ENCODE peak calls at places on chromosomes 1 and 21, in ten cellular contexts. D is neural progenitor cell, G is PC-3, F is GM23248, K is colonic mucosa, X is IMR-90, Z is mammary epithelial cell, Q is kidney, B is endodermal cell, C is fibroblast of lung. M is an unnamed sample.

GRCh38 chr1:160108888-160109662 is 6.5 kb upstream of the ATP1A2 start:
- DNase-seq in B (peak; percentile 79), C (peak; percentile 33), Q (no peak), D (peak; percentile 80), G (peak; percentile 73), F (peak; percentile 78), X (peak; percentile 52), K (no peak), Z (no peak), M (peak; percentile 22)

GRCh38 chr1:164803366-164803765 is 244.4 kb downstream of the PBX1 start:
- DNase-seq in F (no peak), G (no peak), D (no peak), Q (no peak), B (no peak), C (peak; percentile 84), X (no peak), K (no peak), Z (no peak), M (peak; percentile 82)

GRCh38 chr1:217336724-217337123 is 294.2 kb downstream of the GPATCH2 start:
- DNase-seq in C (no peak), Q (no peak), D (no peak), B (no peak), X (no peak), K (no peak), G (no peak), Z (no peak), F (no peak), M (no peak)

GRCh38 chr1:88595355-88595754 is 88.7 kb upstream of the PKN2 start:
- DNase-seq in B (no peak), K (no peak), F (peak; percentile 65), X (peak; percentile 57), G (peak; percentile 74), C (peak; percentile 29), Q (no peak), Z (peak; percentile 62), D (no peak), M (peak; percentile 20)

GRCh38 chr1:214453109-214453722 is 98.2 kb downstream of the PTPN14 start:
- DNase-seq in Z (peak; percentile 58), F (peak; percentile 69), K (no peak), X (peak; percentile 72), G (peak; percentile 66), C (peak; percentile 83), D (no peak), B (no peak), Q (no peak), M (peak; percentile 73)

GRCh38 chr21:44760376-44760775 is 41.2 kb downstream of the UBE2G2 start:
- DNase-seq in G (no peak), B (peak; percentile 37), K (no peak), F (no peak), X (no peak), Z (no peak), C (no peak), D (no peak), Q (no peak), M (no peak)

GRCh38 chr1:155643230-155643629 is 33.2 kb downstream of the MSTO1 start:
- DNase-seq in X (no peak), C (no peak), G (no peak), Q (no peak), Z (no peak), F (no peak), K (no peak), D (no peak), B (no peak), M (no peak)

GRCh38 chr1:69743146-69743545 is 175.4 kb downstream of the LRRC7 start:
- DNase-seq in B (no peak), D (no peak), C (no peak), K (no peak), F (no peak), Q (no peak), X (no peak), G (no peak), Z (no peak), M (no peak)

GRCh38 chr1:209199371-209199770 is 384.1 kb upstream of the CAMK1G start:
- DNase-seq in Q (no peak), F (no peak), D (peak; percentile 13), C (no peak), K (no peak), X (no peak), G (no peak), B (peak; percentile 54), Z (no peak), M (no peak)
- H3K4me3 ChIP-seq in Q (no peak overlapping the region), F (no peak overlapping the region), D (peak overlapping the region; percentile 19), C (no peak overlapping the region), K (no peak overlapping the region), X (no peak overlapping the region), G (no peak overlapping the region), B (no peak overlapping the region), Z (no peak overlapping the region), M (no peak overlapping the region)

GRCh38 chr21:33039542-33039941 is 13.8 kb downstream of the OLIG2 start:
- DNase-seq in G (no peak), Z (no peak), B (no peak), X (no peak), D (peak; percentile 52), C (no peak), Q (no peak), F (no peak), K (no peak), M (no peak)

GRCh38 chr21:33033094-33033951 is 7.6 kb downstream of the OLIG2 start:
- DNase-seq in C (no peak), X (no peak), Z (no peak), F (no peak), Q (peak; percentile 66), D (peak; percentile 44), B (peak; percentile 65), K (no peak), G (no peak), M (no peak)

GRCh38 chr21:33035147-33035546 is 9.4 kb downstream of the OLIG2 start:
- DNase-seq in K (no peak), F (no peak), C (no peak), G (no peak), B (no peak), D (no peak), Q (no peak), X (no peak), Z (no peak), M (no peak)

GRCh38 chr21:33033961-33034413 is 8.3 kb downstream of the OLIG2 start:
- DNase-seq in F (no peak), K (no peak), B (no peak), Q (no peak), G (no peak), C (no peak), Z (no peak), X (no peak), D (no peak), M (no peak)

DNA sequence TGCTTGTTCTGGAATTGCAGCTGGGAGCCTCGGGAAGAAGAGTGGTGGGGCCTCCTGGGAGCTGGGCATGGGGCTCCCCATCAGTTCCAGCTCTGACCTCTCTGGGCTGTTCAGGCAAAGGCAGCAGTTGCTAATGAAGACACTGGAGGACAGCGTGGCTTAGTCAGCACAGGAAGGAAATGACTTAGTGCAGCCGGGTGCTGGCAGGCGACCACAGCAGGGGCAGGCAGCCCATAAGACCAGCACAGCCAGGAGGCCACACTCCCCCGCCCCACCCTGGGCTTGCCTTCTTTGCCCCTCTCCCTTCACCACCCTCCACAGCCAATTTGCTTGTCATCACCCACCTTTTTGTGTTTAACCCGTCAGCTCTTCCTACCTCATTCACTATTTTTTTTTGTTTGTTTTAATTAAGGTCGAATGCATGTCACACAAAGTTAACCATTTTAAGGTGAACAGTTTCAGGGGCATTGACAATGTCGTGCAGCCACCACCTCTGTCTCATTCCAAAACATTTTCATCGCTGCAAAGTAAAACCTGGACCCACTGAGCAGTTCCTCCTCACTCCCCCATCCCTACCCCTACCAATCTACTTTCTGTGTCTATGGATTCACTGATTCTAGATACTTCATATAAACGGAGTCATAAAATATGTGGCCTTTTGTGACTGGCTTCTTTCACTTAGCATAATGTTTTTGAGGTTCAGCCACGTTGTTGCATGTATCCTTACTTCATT is 10.9 kb downstream of the OLIG2 start:
- DNase-seq in K (no peak), Z (no peak), Q (peak; percentile 62), C (peak; percentile 75), F (peak; percentile 82), D (no peak), B (peak; percentile 63), X (peak; percentile 71), G (peak; percentile 57), M (peak; percentile 63)
- H3K27ac ChIP-seq in K (no peak overlapping the region), Z (no peak overlapping the region), Q (no peak overlapping the region), C (no peak overlapping the region), F (no peak overlapping the region), D (no peak overlapping the region), B (no peak overlapping the region), X (no peak overlapping the region), G (no peak overlapping the region), M (no peak overlapping the region)

GRCh38 chr1:209840611-209841010 is 12.8 kb downstream of the UTP25 start:
- DNase-seq in D (no peak), K (no peak), G (no peak), B (no peak), Q (no peak), Z (no peak), X (no peak), F (peak; percentile 45), C (peak; percentile 52), M (no peak)

GRCh38 chr1:209835782-209836298 is 8.1 kb downstream of the UTP25 start:
- DNase-seq in X (peak; percentile 67), Q (no peak), G (no peak), F (peak; percentile 76), C (peak; percentile 75), K (no peak), D (no peak), Z (no peak), B (no peak), M (peak; percentile 61)

GRCh38 chr1:209837671-209838070 is 9.9 kb downstream of the UTP25 start:
- DNase-seq in Z (no peak), G (no peak), Q (no peak), D (no peak), X (no peak), C (no peak), B (no peak), F (no peak), K (no peak), M (no peak)

GRCh38 chr1:209839875-209840491 is 12.2 kb downstream of the UTP25 start:
- DNase-seq in G (peak; percentile 96), Q (no peak), K (no peak), Z (peak; percentile 95), B (no peak), D (no peak), F (peak; percentile 94), X (peak; percentile 98), C (peak; percentile 98), M (peak; percentile 97)

DNA sequence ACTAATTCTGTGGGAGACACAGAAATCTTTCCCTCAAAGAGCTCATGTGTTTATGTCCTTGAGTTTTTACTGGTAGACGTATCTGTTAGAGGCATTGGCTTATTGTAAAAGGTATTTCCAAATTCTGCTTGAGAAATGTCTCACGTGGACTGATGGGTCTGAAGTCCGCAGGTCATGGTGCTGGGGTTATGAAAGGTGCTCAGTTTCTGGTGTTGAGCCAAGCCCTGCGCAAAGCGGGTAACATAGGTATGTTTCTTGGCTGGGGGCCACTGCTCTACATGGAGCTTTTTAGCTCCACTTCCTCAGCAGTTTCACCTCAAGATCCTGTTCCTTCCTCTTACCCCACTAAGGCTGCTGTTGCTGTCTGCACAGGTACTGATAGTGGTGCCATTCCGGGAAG is 10.8 kb downstream of the UTP25 start:
- DNase-seq in F (no peak), Z (no peak), G (no peak), B (no peak), Q (no peak), D (no peak), C (no peak), K (no peak), X (no peak), M (no peak)
- H3K9ac ChIP-seq in F (no peak overlapping the region), Z (no peak overlapping the region), G (no peak overlapping the region), B (no peak overlapping the region), Q (no peak overlapping the region), D (no peak overlapping the region), C (no peak overlapping the region), K (no peak overlapping the region), X (no peak overlapping the region), M (no peak overlapping the region)

DNA sequence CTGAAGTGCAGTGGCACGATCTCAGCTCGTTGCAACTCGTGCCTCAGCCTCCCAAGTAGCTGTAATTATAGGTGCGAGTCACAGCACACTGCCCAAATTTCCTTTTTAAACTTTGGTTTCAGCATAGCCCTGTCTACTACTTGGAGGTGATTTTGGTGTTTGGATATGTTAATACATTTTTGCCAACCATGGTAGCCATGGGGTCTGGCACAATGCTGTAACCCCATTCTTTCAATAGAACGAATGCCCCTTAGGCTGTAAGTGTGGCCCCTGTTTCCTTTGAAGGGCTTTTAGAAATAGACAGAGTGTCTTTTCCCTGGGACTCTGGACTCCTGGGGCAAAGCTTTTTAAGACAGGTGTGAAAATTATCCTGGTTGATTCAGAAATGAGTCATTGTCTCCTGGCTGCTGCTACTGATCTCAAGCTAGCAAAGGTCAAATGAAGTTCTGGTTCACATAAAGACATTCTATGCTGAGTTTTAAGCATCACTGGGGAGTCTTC is 141.1 kb upstream of the RUNX1 start:
- DNase-seq in C (peak; percentile 82), K (no peak), D (no peak), X (peak; percentile 21), F (peak; percentile 63), Q (no peak), Z (peak; percentile 87), G (peak; percentile 45), B (no peak), M (peak; percentile 80)
- H3K4me3 ChIP-seq in C (no peak overlapping the region), K (no peak overlapping the region), D (no peak overlapping the region), X (no peak overlapping the region), F (no peak overlapping the region), Q (no peak overlapping the region), Z (no peak overlapping the region), G (no peak overlapping the region), B (no peak overlapping the region), M (no peak overlapping the region)

M was measured in astrocyte.